ENCODE peak calls at places on chromosomes 7 and 10, in eight cellular contexts. J is ovary; P is GM03348; A is GM23248; T is NCI-H1930; O is LoVo; N is activated CD8-positive, alpha-beta memory T cell treated with anti-CD3 and anti-CD28 coated beads, Interleukin-2, amount 10 ng/mL, durations not matched to agents 7 days and 5 days; K is uterus. I is an unnamed sample.

GRCh38 chr10:122725768-122726167 is 26.1 kb upstream of the C10orf120 start:
- DNase-seq in J (no peak), P (no peak), A (no peak), T (no peak), O (no peak), N (no peak), K (no peak), I (no peak)

GRCh38 chr7:135193615-135194081 is 17.7 kb downstream of the WDR91 start:
- DNase-seq in J (peak), P (peak), A (peak), T (no peak), O (no peak), N (peak), K (no peak), I (no peak)

GRCh38 chr10:13758302-13758701 is 171.5 kb downstream of the PRPF18 start:
- DNase-seq in J (no peak), P (peak), A (peak), T (no peak), O (peak), N (no peak), K (no peak), I (peak)

GRCh38 chr7:102331536-102332275 is 24.5 kb downstream of the SPDYE6 start:
- DNase-seq in J (no peak), P (no peak), A (no peak), T (no peak), O (no peak), N (no peak), K (no peak), I (no peak)

GRCh38 chr10:89114846-89115625 is 92.1 kb downstream of the CH25H start:
- DNase-seq in J (no peak), P (peak), A (peak), T (no peak), O (no peak), N (no peak), K (no peak), I (no peak)

GRCh38 chr10:97584060-97584797 is at the start of gene HOGA1:
- DNase-seq in J (no peak), P (peak), A (peak), T (no peak), O (peak), N (no peak), K (peak), I (no peak)

GRCh38 chr10:28215930-28216329 is 86.9 kb downstream of the MPP7 start:
- DNase-seq in J (no peak), P (no peak), A (no peak), T (no peak), O (peak), N (no peak), K (no peak), I (no peak)

GRCh38 chr7:1539346-1540321 is 9.1 kb downstream of the MAFK start:
- DNase-seq in J (no peak), P (peak), A (peak), T (no peak), O (no peak), N (no peak), K (no peak), I (no peak)

GRCh38 chr7:140726304-140726703 is 29.8 kb downstream of the NDUFB2 start:
- DNase-seq in J (no peak), P (peak), A (peak), T (peak), O (no peak), N (no peak), K (no peak), I (no peak)

GRCh38 chr7:39088730-39089129 is 111.0 kb downstream of the POU6F2 start:
- DNase-seq in J (no peak), P (no peak), A (no peak), T (no peak), O (no peak), N (no peak), K (no peak), I (no peak)

GRCh38 chr7:87739306-87739705 is 111.1 kb downstream of the RUNDC3B start:
- DNase-seq in J (no peak), P (no peak), A (no peak), T (no peak), O (no peak), N (no peak), K (no peak), I (no peak)

GRCh38 chr10:90179696-90180407 is 478.5 kb downstream of the KIF20B start:
- DNase-seq in J (no peak), P (no peak), A (peak), T (no peak), O (peak), N (no peak), K (no peak), I (no peak)

GRCh38 chr10:120459185-120459584 is 2.2 kb downstream of the PLPP4 start:
- DNase-seq in J (no peak), P (no peak), A (no peak), T (no peak), O (no peak), N (no peak), K (no peak), I (no peak)

GRCh38 chr10:5679036-5679435 is 5.6 kb upstream of the TASOR2 start:
- DNase-seq in J (no peak), P (no peak), A (no peak), T (no peak), O (no peak), N (no peak), K (no peak), I (no peak)

GRCh38 chr7:137656227-137656849 is 190.4 kb downstream of the DGKI start:
- DNase-seq in J (peak), P (peak), A (peak), T (peak), O (peak), N (peak), K (peak), I (peak)

GRCh38 chr10:35056133-35056532 is 34.0 kb downstream of the CUL2 start:
- DNase-seq in J (no peak), P (no peak), A (no peak), T (no peak), O (no peak), N (no peak), K (no peak), I (no peak)

GRCh38 chr10:4541292-4541691 is 284.7 kb upstream of the AKR1E2 start:
- DNase-seq in J (no peak), P (peak), A (peak), T (no peak), O (peak), N (no peak), K (no peak), I (peak)

GRCh38 chr10:123557366-123558108 is 108.6 kb upstream of the GPR26 start:
- DNase-seq in J (no peak), P (no peak), A (no peak), T (no peak), O (no peak), N (peak), K (no peak), I (no peak)

GRCh38 chr7:71633571-71634008 is 501.6 kb downstream of the GALNT17 start:
- DNase-seq in J (no peak), P (peak), A (peak), T (no peak), O (peak), N (no peak), K (no peak), I (no peak)

GRCh38 chr7:24455813-24456525 is 117.3 kb upstream of the PALS2 start:
- DNase-seq in J (no peak), P (no peak), A (no peak), T (no peak), O (no peak), N (no peak), K (no peak), I (no peak)

GRCh38 chr7:106326594-106327537 is 42.1 kb upstream of the NAMPT start:
- DNase-seq in J (no peak), P (peak), A (peak), T (no peak), O (no peak), N (no peak), K (no peak), I (no peak)

GRCh38 chr7:28922618-28923331 is 35.4 kb downstream of the TRIL start:
- DNase-seq in J (peak), P (peak), A (peak), T (peak), O (peak), N (peak), K (peak), I (peak)

GRCh38 chr10:12934777-12935176 is 66.7 kb downstream of the CCDC3 start:
- DNase-seq in J (no peak), P (no peak), A (peak), T (no peak), O (peak), N (no peak), K (no peak), I (no peak)

GRCh38 chr7:1663243-1663642 is 6.8 kb upstream of the ELFN1 start:
- DNase-seq in J (peak), P (no peak), A (no peak), T (no peak), O (no peak), N (no peak), K (no peak), I (peak)

GRCh38 chr7:50745835-50746234 is 36.9 kb downstream of the GRB10 start:
- DNase-seq in J (no peak), P (no peak), A (no peak), T (no peak), O (no peak), N (no peak), K (no peak), I (no peak)

GRCh38 chr7:92608380-92609322 is 18.5 kb upstream of the FAM133B start:
- DNase-seq in J (peak), P (no peak), A (no peak), T (no peak), O (peak), N (no peak), K (peak), I (no peak)

GRCh38 chr10:9792181-9792580 is 1225.5 kb upstream of the CELF2 start:
- DNase-seq in J (no peak), P (peak), A (peak), T (no peak), O (peak), N (no peak), K (no peak), I (no peak)

GRCh38 chr10:33772370-33773331 is 438.2 kb upstream of the NRP1 start:
- DNase-seq in J (no peak), P (peak), A (peak), T (peak), O (no peak), N (no peak), K (peak), I (peak)

GRCh38 chr7:149060161-149060560 is 30.4 kb downstream of the ZNF786 start:
- DNase-seq in J (no peak), P (no peak), A (no peak), T (no peak), O (no peak), N (no peak), K (no peak), I (no peak)

GRCh38 chr10:23479798-23480473 is 41.1 kb downstream of the OTUD1 start:
- DNase-seq in J (no peak), P (no peak), A (no peak), T (no peak), O (no peak), N (no peak), K (no peak), I (no peak)

GRCh38 chr7:24729365-24730017 is 27.8 kb downstream of the GSDME start:
- DNase-seq in J (no peak), P (no peak), A (no peak), T (no peak), O (no peak), N (peak), K (no peak), I (peak)

GRCh38 chr7:106110885-106111670 is 1.0 kb downstream of the SYPL1 start:
- DNase-seq in J (no peak), P (peak), A (peak), T (no peak), O (peak), N (no peak), K (no peak), I (no peak)

GRCh38 chr7:46197833-46198540 is 276.9 kb upstream of the IGFBP3 start:
- DNase-seq in J (no peak), P (no peak), A (no peak), T (no peak), O (no peak), N (no peak), K (no peak), I (no peak)

GRCh38 chr10:78197628-78198272 is 164.1 kb downstream of the RPS24 start:
- DNase-seq in J (no peak), P (no peak), A (no peak), T (no peak), O (no peak), N (no peak), K (no peak), I (no peak)

GRCh38 chr10:43012578-43012977 is 64.3 kb upstream of the RET start:
- DNase-seq in J (no peak), P (no peak), A (no peak), T (no peak), O (no peak), N (no peak), K (no peak), I (no peak)

I was measured in lower leg skin.